ENCODE peak calls at places on chromosomes 7 and 10, in seven cellular contexts. I, Y, U, G, Z, A and L are unnamed samples. For H3K36me3, the result is how much of the 10 kb centered on the place peaks cover.

GRCh38 chr10:127153166-127153565 is 43.2 kb downstream of the INSYN2A start:
- DNase-seq in I (no peak), Y (no peak), U (no peak), G (no peak), Z (no peak), A (no peak), L (no peak)

GRCh38 chr10:132708441-132708840 is 77.5 kb downstream of the NKX6-2 start:
- DNase-seq in I (no peak), Y (no peak), U (no peak), G (no peak), Z (no peak), A (no peak), L (no peak)

GRCh38 chr10:32266979-32267378 is 80.0 kb downstream of the EPC1 start:
- DNase-seq in I (no peak), Y (no peak), U (no peak), G (no peak), Z (peak), A (no peak), L (no peak)

GRCh38 chr10:94546058-94546595 is 539 bp downstream of the HELLS start:
- DNase-seq in I (no peak), Y (peak), U (peak), G (no peak), Z (no peak), A (peak), L (peak)

GRCh38 chr7:130960208-130960988 is 226.4 kb upstream of the KLF14 start:
- DNase-seq in I (peak), Y (peak), U (peak), G (peak), Z (no peak), A (no peak), L (no peak)

GRCh38 chr7:333399-333776 is 43.4 kb downstream of the FOXL3 start:
- DNase-seq in I (no peak), Y (no peak), U (no peak), G (no peak), Z (no peak), A (peak), L (peak)

GRCh38 chr7:134210976-134211663 is 84.0 kb downstream of the LRGUK start:
- DNase-seq in I (no peak), Y (no peak), U (peak), G (no peak), Z (no peak), A (no peak), L (no peak)

GRCh38 chr10:77410523-77410922 is 227.1 kb downstream of the KCNMA1 start:
- DNase-seq in I (no peak), Y (no peak), U (no peak), G (no peak), Z (no peak), A (no peak), L (no peak)

GRCh38 chr7:47100815-47101435 is 481.0 kb downstream of the TNS3 start:
- DNase-seq in I (peak), Y (peak), U (peak), G (no peak), Z (peak), A (peak), L (peak)

GRCh38 chr7:106757846-106758245 is 96.9 kb upstream of the CCDC71L start:
- DNase-seq in I (no peak), Y (peak), U (no peak), G (no peak), Z (no peak), A (no peak), L (no peak)

GRCh38 chr7:80935971-80936370 is 17.1 kb upstream of the SEMA3C start:
- DNase-seq in I (no peak), Y (no peak), U (no peak), G (no peak), Z (no peak), A (no peak), L (no peak)

GRCh38 chr10:88989824-88990527 is 622 bp upstream of the FAS start:
- DNase-seq in I (no peak), Y (peak), U (no peak), G (no peak), Z (no peak), A (no peak), L (no peak)

GRCh38 chr7:45021604-45022296 is 21.7 kb downstream of the CCM2 start:
- DNase-seq in I (no peak), Y (peak), U (no peak), G (peak), Z (no peak), A (no peak), L (no peak)

GRCh38 chr10:132293416-132294195 is 14.1 kb downstream of the STK32C start:
- DNase-seq in I (no peak), Y (no peak), U (no peak), G (no peak), Z (no peak), A (no peak), L (peak)

GRCh38 chr7:151550601-151551286 is 31.0 kb upstream of the RHEB start:
- DNase-seq in I (no peak), Y (peak), U (no peak), G (no peak), Z (no peak), A (peak), L (no peak)

GRCh38 chr7:64951250-64951848 is 39.5 kb downstream of the ZNF117 start:
- DNase-seq in I (peak), Y (peak), U (peak), G (peak), Z (no peak), A (peak), L (peak)

GRCh38 chr7:34463830-34464229 is 194.2 kb upstream of the NPSR1 start:
- DNase-seq in I (peak), Y (no peak), U (no peak), G (no peak), Z (no peak), A (peak), L (no peak)

GRCh38 chr10:130623680-130624271 is 487.6 kb downstream of the GLRX3 start:
- DNase-seq in I (no peak), Y (no peak), U (no peak), G (no peak), Z (no peak), A (no peak), L (no peak)

GRCh38 chr10:124149681-124150080 is 56.3 kb upstream of the CHST15 start:
- DNase-seq in I (no peak), Y (no peak), U (no peak), G (peak), Z (no peak), A (no peak), L (peak)

GRCh38 chr10:30701471-30702173 is 72.1 kb upstream of the LYZL2 start:
- DNase-seq in I (no peak), Y (no peak), U (no peak), G (peak), Z (no peak), A (no peak), L (peak)

GRCh38 chr10:119734396-119735332 is 8.8 kb downstream of the INPP5F start:
- DNase-seq in I (peak), Y (peak), U (no peak), G (no peak), Z (no peak), A (no peak), L (no peak)

GRCh38 chr7:68088894-68089293 is 1092.3 kb downstream of the TYW1 start:
- DNase-seq in I (no peak), Y (no peak), U (no peak), G (no peak), Z (no peak), A (no peak), L (no peak)

GRCh38 chr7:113113912-113114311 is 4.4 kb downstream of the SMIM30 start:
- DNase-seq in I (no peak), Y (no peak), U (no peak), G (no peak), Z (no peak), A (peak), L (peak)

GRCh38 chr10:132163278-132163765 is 23.4 kb upstream of the DPYSL4 start:
- DNase-seq in I (peak), Y (no peak), U (peak), G (no peak), Z (peak), A (peak), L (peak)

GRCh38 chr7:76108540-76109233 is 60.8 kb downstream of the MDH2 start:
- DNase-seq in I (no peak), Y (no peak), U (no peak), G (no peak), Z (no peak), A (peak), L (no peak)

GRCh38 chr7:56091591-56091990 is 1.2 kb downstream of the PHKG1 start:
- DNase-seq in I (no peak), Y (no peak), U (no peak), G (no peak), Z (no peak), A (no peak), L (no peak)

GRCh38 chr7:2688409-2689342 is 674 bp downstream of the AMZ1 start:
- DNase-seq in I (no peak), Y (no peak), U (no peak), G (peak), Z (peak), A (no peak), L (peak)

GRCh38 chr10:63129888-63130287 is 3.2 kb upstream of the NRBF2 start:
- DNase-seq in I (no peak), Y (no peak), U (no peak), G (no peak), Z (no peak), A (no peak), L (no peak)

GRCh38 chr10:61319550-61320256 is 133.5 kb downstream of the TMEM26 start:
- DNase-seq in I (no peak), Y (no peak), U (no peak), G (no peak), Z (no peak), A (no peak), L (no peak)

GRCh38 chr10:22854935-22855421 is 72.9 kb upstream of the ARMC3 start:
- DNase-seq in I (no peak), Y (no peak), U (no peak), G (no peak), Z (no peak), A (no peak), L (no peak)

GRCh38 chr7:50721160-50721559 is 61.5 kb downstream of the GRB10 start:
- DNase-seq in I (no peak), Y (peak), U (no peak), G (no peak), Z (no peak), A (no peak), L (no peak)

GRCh38 chr7:36312915-36313334 is 76.7 kb upstream of the ANLN start:
- DNase-seq in I (no peak), Y (no peak), U (no peak), G (no peak), Z (no peak), A (no peak), L (no peak)

GRCh38 chr10:75400163-75400768 is 1.3 kb downstream of the ZNF503 start:
- DNase-seq in I (no peak), Y (peak), U (no peak), G (no peak), Z (no peak), A (no peak), L (peak)

DNA sequence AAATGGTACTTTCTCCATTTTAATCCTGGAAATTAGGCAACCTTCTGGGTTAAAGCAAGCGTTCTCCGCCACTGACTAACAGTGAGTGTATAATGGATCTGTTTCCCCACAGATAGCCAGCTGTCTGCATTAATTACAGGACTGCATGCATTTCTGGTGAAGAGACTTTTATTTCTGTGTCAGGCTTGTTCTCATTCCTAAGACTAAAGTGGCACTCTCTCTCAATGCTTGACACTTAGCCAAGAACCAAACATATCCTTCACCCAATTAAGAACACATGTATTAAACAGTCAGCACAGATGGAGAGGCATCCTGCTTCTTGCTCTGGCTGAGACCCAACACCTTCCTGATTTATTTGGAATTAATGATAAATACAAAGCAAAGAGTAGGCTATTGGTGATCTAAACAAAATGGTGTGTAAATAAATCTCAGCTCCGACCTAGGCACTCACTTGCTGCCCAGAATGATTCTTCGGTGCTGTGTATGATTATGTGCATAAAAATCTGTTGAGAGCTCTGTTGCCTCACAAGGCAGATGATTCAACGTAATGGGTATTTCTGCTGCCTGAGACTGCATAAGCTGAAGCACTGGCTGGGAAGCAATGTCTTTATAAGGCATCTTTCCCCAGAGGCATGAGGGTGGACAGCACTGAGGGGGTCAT is 16.8 kb downstream of the CALU start:
- DNase-seq in I (no peak), Y (no peak), U (no peak), G (no peak), Z (no peak), A (no peak), L (peak)
- TF ChIP-seq MAX in I (no peak), Y (no peak), U (no peak), G (no peak), Z (no peak), A (no peak), L (peak)

GRCh38 chr10:120738658-120739057 is 112.5 kb upstream of the WDR11 start:
- DNase-seq in I (no peak), Y (no peak), U (no peak), G (no peak), Z (no peak), A (no peak), L (no peak)
- H3K36me3 ChIP-seq in I (under half), Y (under half), U (under half), G (under half), Z (under half), A (under half), L (under half)

DNA sequence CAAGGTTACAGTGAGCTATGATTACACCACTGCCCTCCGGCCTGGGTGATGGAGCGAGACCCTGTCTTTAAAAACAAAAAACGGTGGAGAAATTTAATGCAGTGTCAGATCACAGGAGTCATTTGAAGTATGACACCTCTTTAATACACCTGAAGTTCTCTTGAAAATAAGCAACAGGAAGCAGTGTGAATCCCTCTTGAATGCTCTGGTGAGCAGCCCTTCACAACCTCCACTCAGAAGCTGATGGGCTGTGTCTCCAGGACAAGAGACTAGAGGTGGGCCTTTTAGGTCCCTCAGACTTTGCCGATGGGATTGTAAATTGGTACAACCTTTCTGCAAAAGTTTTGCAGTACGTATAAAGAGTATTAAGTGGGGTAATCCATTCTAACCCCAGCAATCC is 50.1 kb downstream of the CYP26A1 start:
- DNase-seq in I (no peak), Y (no peak), U (no peak), G (no peak), Z (no peak), A (no peak), L (no peak)
- H3K9ac ChIP-seq in I (no peak), Y (no peak), U (no peak), G (no peak), Z (no peak), A (no peak), L (no peak)

GRCh38 chr10:70476249-70477035 is 2.1 kb upstream of the PALD1 start:
- DNase-seq in I (no peak), Y (no peak), U (no peak), G (no peak), Z (no peak), A (no peak), L (no peak)

GRCh38 chr10:70478191-70479160 is at the start of gene PALD1:
- DNase-seq in I (peak), Y (peak), U (peak), G (no peak), Z (peak), A (no peak), L (peak)

GRCh38 chr10:70479626-70480253 is 1.2 kb downstream of the PALD1 start:
- DNase-seq in I (no peak), Y (no peak), U (no peak), G (no peak), Z (peak), A (no peak), L (no peak)

GRCh38 chr10:70479161-70479531 is 579 bp downstream of the PALD1 start:
- DNase-seq in I (no peak), Y (no peak), U (no peak), G (no peak), Z (peak), A (no peak), L (no peak)

DNA sequence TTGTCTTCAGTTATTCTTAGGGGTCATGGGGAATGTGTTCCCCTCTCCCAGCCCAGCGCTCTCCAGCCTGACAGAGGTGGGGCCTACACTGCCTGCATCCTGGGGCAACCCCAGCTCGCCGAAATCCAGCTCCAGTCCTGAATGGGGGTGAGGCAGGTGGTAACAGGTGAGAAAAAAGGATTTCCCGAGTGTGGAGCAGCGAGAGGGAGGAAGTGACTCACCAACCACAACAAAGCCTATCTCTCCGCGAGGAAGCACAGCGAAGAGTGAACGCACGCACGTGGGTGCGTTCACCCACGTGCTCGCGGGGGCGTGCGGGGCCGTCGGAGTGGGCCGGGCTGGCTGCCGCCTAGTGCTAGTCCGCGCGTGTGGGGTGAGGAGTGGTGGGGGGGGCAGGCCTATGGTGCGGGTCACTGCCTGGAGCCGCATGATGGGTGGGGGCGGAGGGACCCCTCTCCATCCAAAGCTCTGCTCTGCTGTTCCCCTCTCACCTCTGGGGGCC is 855 bp upstream of the PALD1 start:
- DNase-seq in I (peak), Y (peak), U (peak), G (no peak), Z (peak), A (peak), L (peak)
- TF ChIP-seq MAX in I (peak), Y (peak), U (peak), G (peak), Z (peak), A (peak), L (no peak)